ENCODE peak calls at places on chromosome 2, in five cellular contexts. T is NAMALWA; A is germinal center; C is EL; L is activated CD4-positive, alpha-beta T cell treated with anti-CD3 and anti-CD28 coated beads, Interleukin-2, amount 10 ng/mL, durations not matched to agents 7 days and 5 days. D is an unnamed sample.

GRCh38 chr2:11710210-11710609 is 36.2 kb upstream of the LPIN1 start:
- DNase-seq in T (no peak), A (no peak), C (peak; percentile 71), L (no peak), D (no peak)

GRCh38 chr2:151343073-151343472 is 14.3 kb upstream of the TNFAIP6 start:
- DNase-seq in T (no peak), A (no peak), C (no peak), L (no peak), D (no peak)

GRCh38 chr2:120305296-120305695 is 40.6 kb upstream of the INHBB start:
- DNase-seq in T (no peak), A (no peak), C (no peak), L (no peak), D (peak; percentile 16)

GRCh38 chr2:88624477-88624876 is 2.8 kb downstream of the EIF2AK3 start:
- DNase-seq in T (no peak), A (no peak), C (no peak), L (no peak), D (no peak)

GRCh38 chr2:33022989-33023731 is 76.4 kb downstream of the LTBP1 start:
- DNase-seq in T (no peak), A (no peak), C (peak; percentile 86), L (no peak), D (no peak)

GRCh38 chr2:144331652-144332355 is 188.1 kb downstream of the ZEB2 start:
- DNase-seq in T (peak; percentile 87), A (peak; percentile 80), C (peak; percentile 12), L (peak; percentile 70), D (peak; percentile 92)

GRCh38 chr2:233824373-233824772 is 30.0 kb downstream of the HJURP start:
- DNase-seq in T (no peak), A (no peak), C (no peak), L (no peak), D (no peak)

GRCh38 chr2:239161711-239162140 is 239.1 kb downstream of the HDAC4 start:
- DNase-seq in T (no peak), A (no peak), C (no peak), L (no peak), D (no peak)

GRCh38 chr2:241505781-241506201 is 2.6 kb downstream of the STK25 start:
- DNase-seq in T (no peak), A (no peak), C (no peak), L (no peak), D (no peak)

GRCh38 chr2:28350196-28350595 is 42.5 kb upstream of the FOSL2 start:
- DNase-seq in T (no peak), A (no peak), C (no peak), L (no peak), D (no peak)

GRCh38 chr2:238240761-238241711 is 1.2 kb upstream of the HES6 start:
- DNase-seq in T (peak; percentile 35), A (peak; percentile 47), C (peak; percentile 30), L (no peak), D (no peak)

GRCh38 chr2:237911363-237912017 is 52.1 kb downstream of the RAMP1 start:
- DNase-seq in T (no peak), A (no peak), C (no peak), L (no peak), D (no peak)

GRCh38 chr2:109419960-109420370 is 193.8 kb downstream of the SEPTIN10 start:
- DNase-seq in T (no peak), A (no peak), C (peak; percentile 75), L (no peak), D (no peak)

GRCh38 chr2:239498981-239499633 is 98.3 kb upstream of the HDAC4 start:
- DNase-seq in T (no peak), A (no peak), C (no peak), L (no peak), D (no peak)

GRCh38 chr2:28401948-28402550 is 9.4 kb downstream of the FOSL2 start:
- DNase-seq in T (no peak), A (no peak), C (no peak), L (no peak), D (no peak)

D was measured in midbrain.